ENCODE peak calls at places on chromosomes 3 and 15, in six cellular contexts. One of them, this sample, is unnamed.

GRCh38 chr3:60697132-60697531 is 554.1 kb downstream of the FHIT start:
- DNase-seq in AG10803: no peak
- DNase-seq in activated T-cell treated with anti-CD3 and anti-CD28 coated beads, Interleukin-2, amount 50 U/mL, for 24 hours: no peak
- DNase-seq in stimulated activated CD4-positive, alpha-beta T cell treated with anti-CD3 and anti-CD28 coated beads, Interleukin-4, amount 100 ng/mL, for 1 hour: no peak
- DNase-seq in AG08395: no peak
- DNase-seq in fibroblast of gingiva: no peak
- DNase-seq in this sample: no peak

GRCh38 chr3:187291001-187291511 is 481 bp downstream of the MASP1 start:
- DNase-seq in AG10803: peak; percentile 85
- DNase-seq in activated T-cell treated with anti-CD3 and anti-CD28 coated beads, Interleukin-2, amount 50 U/mL, for 24 hours: no peak
- DNase-seq in stimulated activated CD4-positive, alpha-beta T cell treated with anti-CD3 and anti-CD28 coated beads, Interleukin-4, amount 100 ng/mL, for 1 hour: no peak
- DNase-seq in AG08395: peak; percentile 51
- DNase-seq in fibroblast of gingiva: peak; percentile 69
- DNase-seq in this sample: peak; percentile 8

GRCh38 chr3:52144034-52144795 is 10.0 kb downstream of the POC1A start:
- DNase-seq in AG10803: peak; percentile 84
- DNase-seq in activated T-cell treated with anti-CD3 and anti-CD28 coated beads, Interleukin-2, amount 50 U/mL, for 24 hours: peak; percentile 87
- DNase-seq in stimulated activated CD4-positive, alpha-beta T cell treated with anti-CD3 and anti-CD28 coated beads, Interleukin-4, amount 100 ng/mL, for 1 hour: peak; percentile 85
- DNase-seq in AG08395: peak; percentile 93
- DNase-seq in fibroblast of gingiva: peak; percentile 73
- DNase-seq in this sample: peak; percentile 78

GRCh38 chr3:123275691-123276090 is 73.9 kb downstream of the SEC22A start:
- DNase-seq in AG10803: no peak
- DNase-seq in activated T-cell treated with anti-CD3 and anti-CD28 coated beads, Interleukin-2, amount 50 U/mL, for 24 hours: no peak
- DNase-seq in stimulated activated CD4-positive, alpha-beta T cell treated with anti-CD3 and anti-CD28 coated beads, Interleukin-4, amount 100 ng/mL, for 1 hour: no peak
- DNase-seq in AG08395: no peak
- DNase-seq in fibroblast of gingiva: no peak
- DNase-seq in this sample: peak; percentile 13

GRCh38 chr15:80436511-80437307 is 32.5 kb downstream of the ARNT2 start:
- DNase-seq in AG10803: peak; percentile 27
- DNase-seq in activated T-cell treated with anti-CD3 and anti-CD28 coated beads, Interleukin-2, amount 50 U/mL, for 24 hours: no peak
- DNase-seq in stimulated activated CD4-positive, alpha-beta T cell treated with anti-CD3 and anti-CD28 coated beads, Interleukin-4, amount 100 ng/mL, for 1 hour: no peak
- DNase-seq in AG08395: peak; percentile 29
- DNase-seq in fibroblast of gingiva: no peak
- DNase-seq in this sample: no peak

GRCh38 chr15:62262305-62262941 is 97.3 kb upstream of the C2CD4B start:
- DNase-seq in AG10803: no peak
- DNase-seq in activated T-cell treated with anti-CD3 and anti-CD28 coated beads, Interleukin-2, amount 50 U/mL, for 24 hours: no peak
- DNase-seq in stimulated activated CD4-positive, alpha-beta T cell treated with anti-CD3 and anti-CD28 coated beads, Interleukin-4, amount 100 ng/mL, for 1 hour: no peak
- DNase-seq in AG08395: no peak
- DNase-seq in fibroblast of gingiva: no peak
- DNase-seq in this sample: no peak

GRCh38 chr15:49530106-49530505 is 90.5 kb downstream of the FAM227B start:
- DNase-seq in AG10803: peak; percentile 50
- DNase-seq in activated T-cell treated with anti-CD3 and anti-CD28 coated beads, Interleukin-2, amount 50 U/mL, for 24 hours: no peak
- DNase-seq in stimulated activated CD4-positive, alpha-beta T cell treated with anti-CD3 and anti-CD28 coated beads, Interleukin-4, amount 100 ng/mL, for 1 hour: no peak
- DNase-seq in AG08395: peak; percentile 2
- DNase-seq in fibroblast of gingiva: peak; percentile 38
- DNase-seq in this sample: no peak

GRCh38 chr3:190101320-190102117 is 19.2 kb downstream of the P3H2 start:
- DNase-seq in AG10803: peak; percentile 73
- DNase-seq in activated T-cell treated with anti-CD3 and anti-CD28 coated beads, Interleukin-2, amount 50 U/mL, for 24 hours: no peak
- DNase-seq in stimulated activated CD4-positive, alpha-beta T cell treated with anti-CD3 and anti-CD28 coated beads, Interleukin-4, amount 100 ng/mL, for 1 hour: no peak
- DNase-seq in AG08395: peak; percentile 12
- DNase-seq in fibroblast of gingiva: peak; percentile 18
- DNase-seq in this sample: peak; percentile 47

GRCh38 chr15:62753518-62754221 is 288.9 kb upstream of the TPM1 start:
- DNase-seq in AG10803: no peak
- DNase-seq in activated T-cell treated with anti-CD3 and anti-CD28 coated beads, Interleukin-2, amount 50 U/mL, for 24 hours: no peak
- DNase-seq in stimulated activated CD4-positive, alpha-beta T cell treated with anti-CD3 and anti-CD28 coated beads, Interleukin-4, amount 100 ng/mL, for 1 hour: no peak
- DNase-seq in AG08395: no peak
- DNase-seq in fibroblast of gingiva: no peak
- DNase-seq in this sample: no peak